ENCODE peak calls at places on chromosomes 6 and 20, in nine cellular contexts. M, G, O, H, V, U, C, Y and N are unnamed samples.
A peak's percentile ranks its signal among the peaks of the same experiment; 100 is the strongest.

GRCh38 chr6:28880894-28881780 is 42.6 kb downstream of the TRIM27 start:
- DNase-seq in M (peak; percentile 79), G (peak; percentile 84), O (peak; percentile 75), H (peak; percentile 87), V (no peak), U (peak; percentile 80), C (peak; percentile 72), Y (peak; percentile 89), N (peak; percentile 70)

GRCh38 chr6:118787746-118788419 is 106.1 kb upstream of the ASF1A start:
- DNase-seq in M (no peak), G (peak; percentile 44), O (no peak), H (peak; percentile 56), V (no peak), U (peak; percentile 25), C (no peak), Y (no peak), N (no peak)

GRCh38 chr20:31565699-31566331 is 39.3 kb upstream of the ID1 start:
- DNase-seq in M (no peak), G (no peak), O (no peak), H (no peak), V (peak; percentile 98), U (no peak), C (peak; percentile 71), Y (no peak), N (no peak)

GRCh38 chr20:40970218-40970617 is 58.4 kb upstream of the TOP1 start:
- DNase-seq in M (peak; percentile 31), G (no peak), O (no peak), H (no peak), V (peak; percentile 62), U (no peak), C (no peak), Y (no peak), N (no peak)

GRCh38 chr6:118876814-118877213 is 17.1 kb upstream of the ASF1A start:
- DNase-seq in M (no peak), G (no peak), O (peak; percentile 85), H (no peak), V (no peak), U (peak; percentile 53), C (no peak), Y (no peak), N (no peak)

GRCh38 chr6:108684809-108685329 is 124.2 kb downstream of the FOXO3 start:
- DNase-seq in M (peak; percentile 62), G (peak; percentile 33), O (peak; percentile 51), H (no peak), V (no peak), U (peak; percentile 30), C (peak; percentile 56), Y (no peak), N (peak; percentile 36)

GRCh38 chr6:33490621-33491020 is 36.2 kb downstream of the ZBTB9 start:
- DNase-seq in M (no peak), G (no peak), O (no peak), H (no peak), V (no peak), U (no peak), C (no peak), Y (no peak), N (no peak)

GRCh38 chr6:37516076-37516919 is 16.6 kb upstream of the CCDC167 start:
- DNase-seq in M (peak; percentile 84), G (no peak), O (no peak), H (no peak), V (no peak), U (no peak), C (peak; percentile 84), Y (peak; percentile 50), N (peak; percentile 86)

GRCh38 chr6:68778356-68779020 is 143.4 kb downstream of the ADGRB3 start:
- DNase-seq in M (no peak), G (no peak), O (peak; percentile 7), H (no peak), V (no peak), U (peak; percentile 86), C (no peak), Y (peak; percentile 32), N (peak; percentile 65)

GRCh38 chr6:168794515-168794914 is 353.5 kb downstream of the SMOC2 start:
- DNase-seq in M (no peak), G (no peak), O (no peak), H (no peak), V (no peak), U (no peak), C (no peak), Y (no peak), N (no peak)

GRCh38 chr20:25271486-25272222 is 23.8 kb downstream of the PYGB start:
- DNase-seq in M (no peak), G (no peak), O (no peak), H (no peak), V (peak; percentile 49), U (no peak), C (no peak), Y (no peak), N (peak; percentile 2)

GRCh38 chr20:11654766-11655165 is 262.9 kb upstream of the BTBD3 start:
- DNase-seq in M (no peak), G (no peak), O (no peak), H (no peak), V (no peak), U (no peak), C (no peak), Y (no peak), N (no peak)

GRCh38 chr6:41449399-41450245 is 96.6 kb upstream of the FOXP4 start:
- DNase-seq in M (no peak), G (no peak), O (no peak), H (no peak), V (no peak), U (peak; percentile 78), C (no peak), Y (peak; percentile 49), N (peak; percentile 36)

GRCh38 chr6:7170117-7170732 is 62.5 kb downstream of the RREB1 start:
- DNase-seq in M (no peak), G (no peak), O (no peak), H (no peak), V (no peak), U (no peak), C (no peak), Y (no peak), N (no peak)
- H3K4me1 ChIP-seq in M (peaks cover 35% of the 10 kb centered on the region), G (peaks cover 21% of the 10 kb centered on the region), O (peaks cover 36% of the 10 kb centered on the region), H (no peaks in the 10 kb centered on the region), V (peaks cover 3% of the 10 kb centered on the region), U (peaks cover 45% of the 10 kb centered on the region), C (no peaks in the 10 kb centered on the region), Y (peaks cover 53% of the 10 kb centered on the region), N (no peaks in the 10 kb centered on the region)

GRCh38 chr6:15246217-15247211 is 645 bp downstream of the JARID2 start:
- DNase-seq in M (no peak), G (no peak), O (peak; percentile 49), H (no peak), V (no peak), U (peak; percentile 29), C (no peak), Y (no peak), N (no peak)
- H3K4me1 ChIP-seq in M (peaks cover 24% of the 10 kb centered on the region), G (peaks cover 30% of the 10 kb centered on the region), O (peaks cover 5% of the 10 kb centered on the region), H (no peaks in the 10 kb centered on the region), V (peaks cover 6% of the 10 kb centered on the region), U (peaks cover 5% of the 10 kb centered on the region), C (peaks cover 45% of the 10 kb centered on the region), Y (no peaks in the 10 kb centered on the region), N (no peaks in the 10 kb centered on the region)

DNA sequence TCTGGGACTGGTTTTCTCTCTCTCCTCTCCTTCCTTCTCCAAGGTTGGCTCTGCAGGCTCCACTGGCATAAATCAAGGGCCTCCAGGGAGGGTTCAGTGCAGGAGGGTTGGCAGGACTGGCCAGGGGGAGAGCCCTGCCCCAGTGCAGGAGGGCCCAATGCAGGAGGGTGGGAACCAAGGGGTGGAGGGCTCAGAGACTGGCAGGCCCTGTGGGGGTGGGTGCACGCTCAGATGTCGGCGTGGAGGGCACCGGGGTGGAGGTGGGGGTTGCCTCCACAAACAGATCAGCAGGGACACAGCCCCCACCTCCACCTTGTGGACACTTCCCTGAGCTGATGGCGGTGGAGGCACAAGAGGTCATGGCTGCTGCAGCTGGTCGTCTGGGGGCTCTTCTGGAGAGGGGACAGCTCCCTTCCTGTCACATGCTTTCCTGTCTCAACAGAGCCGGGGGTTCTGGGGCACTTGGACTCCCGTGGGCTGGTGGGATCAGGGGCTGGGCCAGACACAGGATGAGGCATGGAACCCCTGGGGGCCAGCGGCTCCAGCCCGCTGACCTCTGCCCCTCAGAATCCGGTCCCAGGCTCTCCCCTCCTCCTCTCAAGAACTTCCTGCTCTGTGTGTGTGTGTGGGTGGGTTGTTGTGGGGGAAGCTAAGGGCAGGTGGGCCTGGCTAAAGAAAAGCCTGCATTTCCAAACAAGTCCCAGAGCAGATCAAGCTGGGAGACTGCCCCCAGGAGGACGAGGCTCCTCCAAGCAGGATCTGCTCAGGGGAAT is 2.7 kb upstream of the ABHD16B start:
- DNase-seq in M (no peak), G (peak; percentile 72), O (peak; percentile 59), H (no peak), V (peak; percentile 86), U (peak; percentile 79), C (no peak), Y (no peak), N (peak; percentile 58)
- H3K4me1 ChIP-seq in M (peaks cover 15% of the 10 kb centered on the region), G (peaks cover 25% of the 10 kb centered on the region), O (peaks cover 29% of the 10 kb centered on the region), H (no peaks in the 10 kb centered on the region), V (no peaks in the 10 kb centered on the region), U (peaks cover 49% of the 10 kb centered on the region), C (peaks cover 16% of the 10 kb centered on the region), Y (peaks cover 64% of the 10 kb centered on the region), N (peaks cover 22% of the 10 kb centered on the region)

GRCh38 chr20:33309631-33310030 is 26.6 kb downstream of the BPIFB1 start:
- DNase-seq in M (no peak), G (no peak), O (no peak), H (no peak), V (no peak), U (no peak), C (no peak), Y (no peak), N (no peak)
- H3K4me1 ChIP-seq in M (peaks cover 4% of the 10 kb centered on the region), G (no peaks in the 10 kb centered on the region), O (no peaks in the 10 kb centered on the region), H (no peaks in the 10 kb centered on the region), V (no peaks in the 10 kb centered on the region), U (no peaks in the 10 kb centered on the region), C (peaks cover 5% of the 10 kb centered on the region), Y (no peaks in the 10 kb centered on the region), N (no peaks in the 10 kb centered on the region)

GRCh38 chr6:156789081-156789943 is 12.1 kb downstream of the ARID1B start:
- DNase-seq in M (no peak), G (no peak), O (no peak), H (no peak), V (no peak), U (no peak), C (no peak), Y (no peak), N (no peak)

GRCh38 chr6:156786652-156787051 is 9.5 kb downstream of the ARID1B start:
- DNase-seq in M (no peak), G (no peak), O (no peak), H (no peak), V (no peak), U (no peak), C (no peak), Y (no peak), N (no peak)

GRCh38 chr6:156791261-156791850 is 14.2 kb downstream of the ARID1B start:
- DNase-seq in M (no peak), G (peak; percentile 65), O (peak; percentile 52), H (no peak), V (no peak), U (peak; percentile 81), C (no peak), Y (no peak), N (peak; percentile 43)

GRCh38 chr6:156790711-156791110 is 13.5 kb downstream of the ARID1B start:
- DNase-seq in M (no peak), G (peak; percentile 10), O (no peak), H (no peak), V (no peak), U (no peak), C (no peak), Y (no peak), N (no peak)

GRCh38 chr6:156787569-156788492 is 10.7 kb downstream of the ARID1B start:
- DNase-seq in M (no peak), G (no peak), O (no peak), H (no peak), V (no peak), U (no peak), C (no peak), Y (no peak), N (no peak)
- H3K4me1 ChIP-seq in M (no peaks in the 10 kb centered on the region), G (peaks cover 17% of the 10 kb centered on the region), O (peaks cover 17% of the 10 kb centered on the region), H (no peaks in the 10 kb centered on the region), V (peaks cover 23% of the 10 kb centered on the region), U (peaks cover 59% of the 10 kb centered on the region), C (peaks cover 5% of the 10 kb centered on the region), Y (peaks cover 8% of the 10 kb centered on the region), N (peaks cover 26% of the 10 kb centered on the region)

GRCh38 chr6:127918506-127919427 is 17.9 kb upstream of the THEMIS start:
- DNase-seq in M (no peak), G (no peak), O (no peak), H (no peak), V (no peak), U (no peak), C (no peak), Y (no peak), N (no peak)
- H3K4me1 ChIP-seq in M (no peaks in the 10 kb centered on the region), G (no peaks in the 10 kb centered on the region), O (no peaks in the 10 kb centered on the region), H (no peaks in the 10 kb centered on the region), V (no peaks in the 10 kb centered on the region), U (no peaks in the 10 kb centered on the region), C (peaks cover 4% of the 10 kb centered on the region), Y (no peaks in the 10 kb centered on the region), N (peaks cover 8% of the 10 kb centered on the region)